ENCODE peak calls at places on chromosomes 7 and 10, in ten cellular contexts. S is fibroblast of lung, M is A549, F is H9, U is BE2C, P is spleen, W is heart left ventricle, L is H1, X is psoas muscle, H is right atrium auricular region. O is an unnamed sample. For H3K4me1, the result is how much of the 10 kb centered on the place peaks cover.

GRCh38 chr7:69739906-69740545 is 141.8 kb downstream of the AUTS2 start:
- DNase-seq in S (peak), M (no peak), F (no peak), U (peak), P (no peak), W (no peak), L (no peak), X (peak), H (peak), O (no peak)

GRCh38 chr7:44218418-44219201 is 17.8 kb downstream of the YKT6 start:
- DNase-seq in S (peak), M (no peak), F (peak), U (no peak), P (peak), W (peak), L (peak), X (peak), H (no peak), O (no peak)

GRCh38 chr7:35694161-35694783 is 663 bp downstream of the HERPUD2 start:
- DNase-seq in S (peak), M (no peak), F (no peak), U (no peak), P (no peak), W (no peak), L (no peak), X (no peak), H (no peak), O (no peak)

GRCh38 chr10:73941300-73941699 is 30.4 kb downstream of the PLAU start:
- DNase-seq in S (peak), M (no peak), F (no peak), U (no peak), P (no peak), W (no peak), L (no peak), X (no peak), H (no peak), O (no peak)

GRCh38 chr10:46291817-46292572 is 5.2 kb downstream of the ANTXRL start:
- DNase-seq in S (no peak), M (no peak), F (no peak), U (no peak), P (peak), W (no peak), L (no peak), X (no peak), H (no peak), O (no peak)

GRCh38 chr7:40329601-40330153 is 194.9 kb downstream of the SUGCT start:
- DNase-seq in S (peak), M (peak), F (no peak), U (peak), P (no peak), W (no peak), L (no peak), X (no peak), H (no peak), O (no peak)

GRCh38 chr10:43340619-43341018 is 30.8 kb upstream of the FXYD4 start:
- DNase-seq in S (peak), M (peak), F (no peak), U (no peak), P (no peak), W (no peak), L (no peak), X (no peak), H (no peak), O (no peak)

GRCh38 chr7:93836111-93836510 is 54.4 kb downstream of the TFPI2 start:
- DNase-seq in S (no peak), M (no peak), F (no peak), U (no peak), P (no peak), W (no peak), L (no peak), X (no peak), H (no peak), O (no peak)

GRCh38 chr7:138980575-138981285 is 459 bp downstream of the KIAA1549 start:
- DNase-seq in S (no peak), M (no peak), F (no peak), U (peak), P (peak), W (peak), L (no peak), X (no peak), H (no peak), O (no peak)

GRCh38 chr7:79495544-79496272 is 42.2 kb upstream of the MAGI2 start:
- DNase-seq in S (peak), M (no peak), F (no peak), U (no peak), P (no peak), W (no peak), L (no peak), X (no peak), H (no peak), O (no peak)

GRCh38 chr10:72088879-72089585 is 681 bp upstream of the SPOCK2 start:
- DNase-seq in S (no peak), M (no peak), F (peak), U (peak), P (peak), W (no peak), L (no peak), X (peak), H (peak), O (no peak)

GRCh38 chr10:5559642-5560141 is 34.9 kb downstream of the CALML3 start:
- DNase-seq in S (peak), M (no peak), F (no peak), U (no peak), P (no peak), W (no peak), L (no peak), X (no peak), H (no peak), O (no peak)

GRCh38 chr10:132988988-132989387 is 46.6 kb upstream of the CFAP46 start:
- DNase-seq in S (no peak), M (no peak), F (no peak), U (no peak), P (peak), W (no peak), L (no peak), X (peak), H (no peak), O (no peak)

GRCh38 chr7:38413784-38414183 is 140.3 kb upstream of the TARP start:
- DNase-seq in S (no peak), M (no peak), F (no peak), U (no peak), P (no peak), W (no peak), L (no peak), X (no peak), H (no peak), O (no peak)

GRCh38 chr7:79528421-79528820 is 75.0 kb upstream of the MAGI2 start:
- DNase-seq in S (peak), M (no peak), F (no peak), U (no peak), P (no peak), W (no peak), L (no peak), X (no peak), H (no peak), O (no peak)

GRCh38 chr7:90211391-90212148 is at the start of gene STEAP2:
- DNase-seq in S (peak), M (peak), F (peak), U (peak), P (peak), W (peak), L (peak), X (peak), H (peak), O (peak)

GRCh38 chr10:43231523-43232078 is 35.3 kb downstream of the RASGEF1A start:
- DNase-seq in S (no peak), M (no peak), F (peak), U (peak), P (peak), W (peak), L (no peak), X (peak), H (no peak), O (no peak)

GRCh38 chr10:23399701-23400144 is 39.2 kb upstream of the OTUD1 start:
- DNase-seq in S (peak), M (peak), F (no peak), U (no peak), P (no peak), W (no peak), L (no peak), X (peak), H (no peak), O (no peak)

GRCh38 chr7:142587578-142588191 is 161.6 kb upstream of the PRSS1 start:
- DNase-seq in S (peak), M (peak), F (peak), U (peak), P (no peak), W (no peak), L (no peak), X (no peak), H (no peak), O (no peak)

GRCh38 chr7:111053035-111053434 is 37.9 kb upstream of the LRRN3 start:
- DNase-seq in S (no peak), M (no peak), F (no peak), U (no peak), P (no peak), W (no peak), L (no peak), X (no peak), H (no peak), O (no peak)

GRCh38 chr10:68362590-68362989 is 29.9 kb upstream of the PBLD start:
- DNase-seq in S (no peak), M (no peak), F (no peak), U (no peak), P (no peak), W (no peak), L (no peak), X (no peak), H (no peak), O (no peak)

GRCh38 chr10:114766470-114766869 is 55.1 kb upstream of the FHIP2A start:
- DNase-seq in S (no peak), M (no peak), F (no peak), U (no peak), P (no peak), W (no peak), L (no peak), X (no peak), H (no peak), O (no peak)

GRCh38 chr10:70445718-70446485 is 4.4 kb upstream of the NODAL start:
- DNase-seq in S (peak), M (no peak), F (peak), U (no peak), P (no peak), W (no peak), L (no peak), X (peak), H (no peak), O (no peak)

GRCh38 chr10:124160176-124160575 is 66.8 kb upstream of the CHST15 start:
- DNase-seq in S (no peak), M (no peak), F (no peak), U (no peak), P (no peak), W (no peak), L (no peak), X (no peak), H (no peak), O (no peak)

GRCh38 chr7:123208793-123209192 is 9.0 kb upstream of the SLC13A1 start:
- DNase-seq in S (no peak), M (peak), F (no peak), U (peak), P (no peak), W (no peak), L (no peak), X (no peak), H (no peak), O (no peak)

DNA sequence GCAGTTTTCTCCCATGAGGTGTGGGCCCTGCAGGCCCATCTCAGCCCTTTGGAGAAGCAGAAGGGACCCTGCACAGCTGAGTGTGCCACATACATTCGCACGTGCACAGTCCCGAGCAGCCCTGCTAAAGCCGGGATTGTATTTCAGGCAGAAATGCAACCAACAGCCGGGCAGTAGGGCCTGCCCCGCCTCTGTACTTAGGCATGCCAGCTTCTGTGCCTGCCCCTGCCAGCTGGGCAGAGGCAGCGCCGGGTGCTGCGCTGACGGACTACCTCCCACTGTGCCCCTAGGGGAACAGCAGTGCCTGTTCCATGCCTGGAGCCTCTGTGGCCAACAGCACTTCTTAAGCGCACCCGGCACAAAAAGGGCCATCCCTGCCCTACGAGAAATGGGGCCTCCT is 170.3 kb downstream of the NEURL1 start:
- DNase-seq in S (no peak), M (no peak), F (no peak), U (no peak), P (no peak), W (peak), L (no peak), X (peak), H (no peak), O (no peak)
- H3K4me1 ChIP-seq in S (under half), M (under half), F (under half), U (under half), P (half or more), W (under half), L (under half), X (under half), H (half or more), O (half or more)

GRCh38 chr7:145169908-145170307 is 334.1 kb upstream of the TPK1 start:
- DNase-seq in S (no peak), M (peak), F (no peak), U (no peak), P (no peak), W (no peak), L (no peak), X (no peak), H (no peak), O (no peak)
- TF ChIP-seq CTCF in S (peak), M (no peak), F (peak), U (no peak), P (no peak), W (no peak), L (peak), X (no peak), H (no peak), O (no peak)

DNA sequence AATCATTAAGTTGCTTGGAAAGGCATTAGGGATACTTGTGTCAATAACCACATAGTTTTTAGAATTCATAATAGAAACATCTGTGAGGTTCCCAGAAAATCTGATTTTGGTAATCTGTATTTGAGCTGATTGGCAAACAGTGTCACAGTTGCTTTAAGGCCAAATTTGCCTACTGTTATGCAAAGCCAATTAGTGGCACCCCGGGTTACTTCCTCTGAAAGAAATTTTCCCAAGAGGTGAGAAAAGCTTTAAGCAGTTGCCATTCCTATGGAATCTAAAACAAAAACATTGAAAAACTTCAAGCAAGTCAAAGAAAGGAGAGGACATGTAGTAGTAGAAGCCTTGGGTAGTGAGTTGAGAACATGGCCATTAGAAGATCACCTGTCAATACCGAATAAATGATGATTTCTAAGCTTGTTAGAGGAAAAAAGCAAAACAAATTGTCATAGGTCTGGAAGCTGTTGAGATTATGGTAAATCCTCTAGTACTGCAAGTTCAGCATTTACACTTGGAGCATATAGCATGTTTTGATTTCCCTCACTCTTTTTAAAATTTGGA is 176.8 kb downstream of the TWIST1 start:
- DNase-seq in S (no peak), M (no peak), F (peak), U (no peak), P (no peak), W (no peak), L (no peak), X (no peak), H (no peak), O (no peak)
- H3K4me1 ChIP-seq in S (under half), M (under half), F (under half), U (under half), P (under half), W (under half), L (under half), X (under half), H (under half), O (under half)

GRCh38 chr10:86693721-86694369 is 25.5 kb downstream of the LDB3 start:
- DNase-seq in S (peak), M (peak), F (peak), U (peak), P (no peak), W (no peak), L (no peak), X (no peak), H (peak), O (no peak)
- TF ChIP-seq CTCF in S (peak), M (peak), F (peak), U (peak), P (peak), W (peak), L (peak), X (peak), H (peak), O (peak)

GRCh38 chr10:8058274-8059111 is 4.0 kb downstream of the GATA3 start:
- DNase-seq in S (no peak), M (no peak), F (peak), U (no peak), P (no peak), W (no peak), L (no peak), X (no peak), H (no peak), O (no peak)

GRCh38 chr10:8057636-8058273 is 3.3 kb downstream of the GATA3 start:
- DNase-seq in S (no peak), M (no peak), F (no peak), U (no peak), P (no peak), W (no peak), L (no peak), X (no peak), H (no peak), O (no peak)

GRCh38 chr10:8060010-8060703 is 5.7 kb downstream of the GATA3 start:
- DNase-seq in S (peak), M (no peak), F (peak), U (peak), P (no peak), W (no peak), L (no peak), X (no peak), H (no peak), O (no peak)

GRCh38 chr10:8060704-8061121 is 6.2 kb downstream of the GATA3 start:
- DNase-seq in S (no peak), M (no peak), F (no peak), U (no peak), P (no peak), W (no peak), L (no peak), X (no peak), H (no peak), O (no peak)

GRCh38 chr10:8059191-8059936 is 4.9 kb downstream of the GATA3 start:
- DNase-seq in S (no peak), M (no peak), F (peak), U (no peak), P (no peak), W (no peak), L (no peak), X (no peak), H (no peak), O (no peak)
- H3K4me1 ChIP-seq in S (under half), M (under half), F (under half), U (under half), P (half or more), W (under half), L (under half), X (under half), H (under half), O (under half)

O was measured in thoracic aorta.